ENCODE peak calls at places on chromosomes 4 and X, in six cellular contexts. T is lower lobe of right lung, B is fibroblast of mammary gland, C is transverse colon, Q is mucosa of descending colon, A is left lung. R is an unnamed sample.

GRCh38 chrX:132743086-132743485 is 215.3 kb downstream of the HS6ST2 start:
- DNase-seq in B (no peak), Q (no peak), C (no peak), A (no peak), T (no peak), R (no peak)

GRCh38 chr4:177484613-177485021 is 42.4 kb upstream of the AGA start:
- DNase-seq in A (no peak), T (no peak), C (no peak), Q (no peak), B (peak), R (peak)

GRCh38 chr4:176971576-176972105 is 178.9 kb upstream of the VEGFC start:
- DNase-seq in Q (no peak), B (no peak), T (no peak), C (no peak), A (no peak), R (peak)

GRCh38 chr4:3828546-3828945 is 62.4 kb downstream of the ADRA2C start:
- DNase-seq in B (no peak), T (peak), C (no peak), Q (peak), A (no peak), R (no peak)

GRCh38 chrX:16882702-16883486 is 12.7 kb upstream of the RBBP7 start:
- DNase-seq in T (peak), C (peak), Q (peak), B (peak), A (peak), R (peak)

GRCh38 chr4:108861339-108861738 is 98.5 kb upstream of the ETNPPL start:
- DNase-seq in Q (no peak), T (no peak), A (no peak), C (no peak), B (peak), R (peak)

GRCh38 chr4:187922274-187922673 is 73.3 kb upstream of the ZFP42 start:
- DNase-seq in B (no peak), A (no peak), T (no peak), C (no peak), Q (no peak), R (no peak)

GRCh38 chr4:40963912-40964478 is 214.2 kb downstream of the NSUN7 start:
- DNase-seq in A (no peak), B (peak), C (no peak), Q (no peak), T (no peak), R (no peak)

GRCh38 chr4:161238033-161238432 is 925.8 kb downstream of the FSTL5 start:
- DNase-seq in Q (no peak), A (no peak), T (no peak), C (no peak), B (no peak), R (no peak)

GRCh38 chr4:139986621-139987510 is 167.1 kb downstream of the MAML3 start:
- DNase-seq in Q (no peak), A (no peak), T (no peak), B (peak), C (no peak), R (peak)

GRCh38 chr4:27463816-27464215 is 603.2 kb downstream of the STIM2 start:
- DNase-seq in T (no peak), C (no peak), B (peak), A (no peak), Q (no peak), R (peak)

GRCh38 chr4:88735554-88735953 is 37.9 kb upstream of the NAP1L5 start:
- DNase-seq in Q (no peak), T (no peak), C (no peak), A (no peak), B (no peak), R (peak)

GRCh38 chr4:180827610-180828009 is 1415.6 kb upstream of the TENM3 start:
- DNase-seq in Q (no peak), B (peak), T (no peak), A (no peak), C (no peak), R (peak)

GRCh38 chr4:76585897-76586360 is 150.9 kb downstream of the SHROOM3 start:
- DNase-seq in Q (peak), A (peak), T (peak), C (peak), B (no peak), R (peak)

GRCh38 chrX:107849747-107850478 is 24.2 kb downstream of the MID2 start:
- DNase-seq in C (no peak), A (no peak), Q (no peak), B (peak), T (no peak), R (no peak)

GRCh38 chr4:153274967-153275366 is 69.5 kb upstream of the MND1 start:
- DNase-seq in B (no peak), Q (no peak), T (no peak), A (no peak), C (no peak), R (no peak)

GRCh38 chrX:111361751-111362150 is 50.2 kb downstream of the DCX start:
- DNase-seq in A (no peak), B (no peak), T (no peak), C (no peak), Q (no peak), R (no peak)
- H3K4me3 ChIP-seq in A (no peak), B (no peak), T (no peak), C (no peak), Q (no peak), R (no peak)

GRCh38 chr4:82823062-82823461 is 24.5 kb upstream of the SCD5 start:
- DNase-seq in C (no peak), Q (no peak), T (no peak), B (peak), A (no peak), R (no peak)

GRCh38 chr4:82820689-82821088 is 22.1 kb upstream of the SCD5 start:
- DNase-seq in C (no peak), A (no peak), Q (no peak), B (no peak), T (no peak), R (no peak)

GRCh38 chr4:82825425-82825824 is 26.8 kb upstream of the SCD5 start:
- DNase-seq in T (no peak), B (no peak), C (no peak), A (no peak), Q (no peak), R (no peak)
- H3K4me3 ChIP-seq in T (no peak), B (no peak), C (no peak), A (no peak), Q (no peak), R (no peak)

DNA sequence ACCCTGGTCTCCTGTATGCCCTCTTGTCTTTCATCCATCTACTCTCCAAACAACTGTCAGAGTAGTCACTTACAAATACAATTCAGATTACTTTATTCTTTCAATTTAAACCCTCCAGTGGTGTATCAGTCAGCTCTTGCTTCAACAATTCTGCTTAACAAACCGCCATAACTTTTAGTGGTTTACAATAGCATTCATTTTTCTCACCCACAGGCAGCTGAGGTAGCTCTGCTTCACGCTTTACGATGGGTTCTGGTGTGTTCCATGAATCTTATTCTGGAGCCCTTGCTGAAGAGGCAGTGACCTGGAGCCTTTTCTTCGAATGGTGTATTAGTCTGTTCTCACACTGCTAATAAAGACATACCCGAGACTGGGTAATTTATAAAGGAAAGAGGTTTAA is 86.2 kb upstream of the CAMK2D start:
- DNase-seq in Q (no peak), A (no peak), T (no peak), C (no peak), B (no peak), R (no peak)
- H3K4me3 ChIP-seq in Q (no peak), A (no peak), T (no peak), C (no peak), B (no peak), R (no peak)

GRCh38 chr4:148369919-148370318 is 72.3 kb downstream of the NR3C2 start:
- DNase-seq in Q (no peak), A (no peak), T (no peak), C (no peak), B (no peak), R (no peak)
- H3K4me3 ChIP-seq in Q (no peak), A (no peak), T (no peak), C (no peak), B (no peak), R (no peak)